ENCODE peak calls at places on chromosomes 12 and 14, in five cellular contexts. Z is lower leg skin, R is prostate gland, W is GM23338, F is keratinocyte. V is an unnamed sample.

GRCh38 chr12:11758838-11759509 is 109.5 kb downstream of the ETV6 start:
- DNase-seq in F (no peak), R (no peak), W (no peak), Z (no peak), V (no peak)

GRCh38 chr12:47980172-47980571 is 16.8 kb downstream of the TMEM106C start:
- DNase-seq in F (no peak), Z (no peak), W (no peak), R (no peak), V (no peak)

GRCh38 chr12:6434205-6435180 is 10.3 kb upstream of the CD27 start:
- DNase-seq in R (no peak), W (no peak), F (no peak), Z (no peak), V (no peak)

GRCh38 chr12:77324763-77325468 is 259.5 kb upstream of the E2F7 start:
- DNase-seq in Z (peak), F (no peak), W (peak), R (peak), V (no peak)

GRCh38 chr14:22802860-22803562 is 12.2 kb downstream of the SLC7A7 start:
- DNase-seq in F (no peak), Z (no peak), R (no peak), W (no peak), V (no peak)

GRCh38 chr14:102954081-102954789 is 31.8 kb downstream of the AMN start:
- DNase-seq in Z (no peak), W (no peak), R (no peak), F (no peak), V (no peak)

GRCh38 chr14:91568626-91569025 is 58.5 kb upstream of the PPP4R3A start:
- DNase-seq in F (no peak), Z (no peak), W (no peak), R (no peak), V (no peak)

GRCh38 chr12:39300799-39301198 is 142.1 kb downstream of the KIF21A start:
- DNase-seq in R (no peak), Z (no peak), W (no peak), F (no peak), V (no peak)

GRCh38 chr12:132315951-132316350 is 13.4 kb downstream of the GALNT9 start:
- DNase-seq in W (no peak), Z (no peak), F (no peak), R (no peak), V (no peak)

GRCh38 chr14:76653875-76654572 is 107.2 kb upstream of the VASH1 start:
- DNase-seq in W (no peak), F (no peak), Z (no peak), R (peak), V (peak)

GRCh38 chr14:73713804-73714655 is at the start of gene PNMA1:
- DNase-seq in Z (peak), F (no peak), W (peak), R (peak), V (no peak)

GRCh38 chr12:114676142-114676741 is 7.7 kb downstream of the TBX3 start:
- DNase-seq in F (no peak), Z (no peak), W (peak), R (no peak), V (no peak)

GRCh38 chr12:110869803-110870202 is 23.0 kb downstream of the CCDC63 start:
- DNase-seq in R (no peak), F (no peak), W (no peak), Z (no peak), V (no peak)

GRCh38 chr12:102634216-102634615 is 153.9 kb upstream of the IGF1 start:
- DNase-seq in F (no peak), R (no peak), W (no peak), Z (no peak), V (no peak)

GRCh38 chr12:9910716-9911421 is 21.3 kb downstream of the CLEC2A start:
- DNase-seq in F (no peak), Z (no peak), R (no peak), W (peak), V (no peak)

GRCh38 chr14:55130194-55130550 is 1.1 kb downstream of the LGALS3 start:
- DNase-seq in F (no peak), Z (peak), W (peak), R (peak), V (peak)

GRCh38 chr14:63543826-63544320 is 696 bp upstream of the PPP2R5E start:
- DNase-seq in Z (no peak), F (no peak), W (peak), R (peak), V (no peak)

GRCh38 chr12:112111931-112112330 is 3.3 kb upstream of the NAA25 start:
- DNase-seq in R (no peak), F (no peak), Z (no peak), W (no peak), V (no peak)

GRCh38 chr14:48937796-48938195 is 648.4 kb downstream of the RPS29 start:
- DNase-seq in R (no peak), F (no peak), Z (no peak), W (no peak), V (no peak)

GRCh38 chr12:6899837-6900519 is 4.6 kb upstream of the LRRC23 start:
- DNase-seq in F (no peak), R (no peak), Z (peak), W (peak), V (no peak)

GRCh38 chr14:68421116-68421515 is 371.8 kb downstream of the ZFP36L1 start:
- DNase-seq in F (no peak), R (no peak), W (no peak), Z (no peak), V (no peak)

GRCh38 chr14:91352101-91352500 is 65.5 kb downstream of the CCDC88C start:
- DNase-seq in F (no peak), W (peak), R (no peak), Z (no peak), V (no peak)

GRCh38 chr12:2016862-2017723 is 12.8 kb upstream of the DCP1B start:
- DNase-seq in F (no peak), Z (no peak), W (no peak), R (no peak), V (no peak)

GRCh38 chr14:50762001-50762930 is 68.7 kb downstream of the NIN start:
- DNase-seq in Z (no peak), F (no peak), R (no peak), W (no peak), V (no peak)

GRCh38 chr14:92489394-92490238 is 24.0 kb upstream of the RIN3 start:
- DNase-seq in R (no peak), Z (no peak), F (no peak), W (no peak), V (no peak)

GRCh38 chr12:62808166-62808879 is 126.6 kb downstream of the PPM1H start:
- DNase-seq in F (no peak), Z (no peak), W (no peak), R (no peak), V (no peak)

GRCh38 chr14:100590726-100591452 is 3.7 kb upstream of the BEGAIN start:
- DNase-seq in R (no peak), F (no peak), W (no peak), Z (no peak), V (no peak)

GRCh38 chr12:1799882-1800645 is 20.3 kb upstream of the LRTM2 start:
- DNase-seq in W (no peak), R (no peak), F (no peak), Z (no peak), V (no peak)

GRCh38 chr14:79965896-79966295 is 245.4 kb downstream of the DIO2 start:
- DNase-seq in Z (no peak), R (no peak), W (no peak), F (no peak), V (no peak)

GRCh38 chr14:58066115-58066514 is 85.9 kb downstream of the ARMH4 start:
- DNase-seq in W (no peak), F (no peak), Z (no peak), R (no peak), V (no peak)

GRCh38 chr12:3683670-3684069 is 69.2 kb downstream of the CRACR2A start:
- DNase-seq in F (no peak), R (no peak), Z (no peak), W (no peak), V (no peak)

GRCh38 chr12:7190268-7191055 is 976 bp downstream of the PEX5 start:
- DNase-seq in W (peak), R (peak), F (no peak), Z (peak), V (no peak)

GRCh38 chr12:68036642-68037041 is 47.4 kb downstream of the IFNG-AS1 start:
- DNase-seq in F (no peak), R (no peak), W (no peak), Z (no peak), V (no peak)

GRCh38 chr12:116171549-116171948 is 105.9 kb downstream of the MED13L start:
- DNase-seq in W (no peak), F (no peak), Z (no peak), R (no peak), V (no peak)

GRCh38 chr12:57332646-57333312 is 81.8 kb upstream of the STAC3 start:
- DNase-seq in F (no peak), W (no peak), Z (no peak), R (no peak), V (no peak)

GRCh38 chr12:95218164-95218851 is 701 bp downstream of the VEZT start:
- DNase-seq in Z (peak), F (no peak), W (no peak), R (no peak), V (no peak)

GRCh38 chr14:22122227-22123187 is 448.9 kb upstream of the OR4E1 start:
- DNase-seq in W (peak), R (no peak), Z (no peak), F (no peak), V (no peak)

GRCh38 chr12:32949815-32950214 is 53.2 kb upstream of the PKP2 start:
- DNase-seq in R (no peak), F (no peak), W (peak), Z (no peak), V (no peak)

GRCh38 chr12:32946504-32947131 is 50.0 kb upstream of the PKP2 start:
- DNase-seq in R (no peak), W (no peak), F (no peak), Z (no peak), V (no peak)

GRCh38 chr12:32944195-32944594 is 47.6 kb upstream of the PKP2 start:
- DNase-seq in F (no peak), W (no peak), Z (no peak), R (no peak), V (no peak)

DNA sequence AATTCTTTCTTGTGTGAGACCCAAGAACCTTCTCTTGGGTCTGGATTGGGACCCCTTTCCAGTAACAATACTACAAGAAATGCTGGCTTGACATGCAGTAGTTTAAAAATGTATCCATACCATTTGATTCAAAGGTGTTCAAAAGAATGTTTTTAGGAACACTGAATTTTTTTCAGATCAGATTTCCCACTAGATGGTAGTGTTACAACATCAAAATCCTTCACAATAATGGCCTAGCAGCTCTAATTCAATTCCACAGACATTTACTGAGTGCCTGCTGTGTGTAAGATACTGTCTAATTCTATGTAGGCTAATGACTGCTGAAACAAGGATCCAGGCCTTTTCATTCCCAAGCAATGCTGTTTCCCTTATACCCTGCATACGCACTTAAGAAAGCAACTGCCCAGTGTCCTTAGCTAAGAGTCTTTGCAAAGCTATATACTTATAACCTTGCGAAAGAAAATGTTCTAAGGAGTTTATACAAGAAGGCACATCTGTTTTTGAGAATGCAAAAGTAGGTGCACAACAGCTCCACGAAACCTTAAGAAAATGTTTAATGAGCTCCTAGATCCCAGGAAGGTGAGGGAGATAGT is 50.7 kb upstream of the PKP2 start:
- DNase-seq in W (peak), Z (no peak), F (no peak), R (no peak), V (peak)
- TF ChIP-seq CTCF in W (peak), Z (no peak), F (no peak), R (peak), V (peak)

GRCh38 chr12:120367924-120368788 is 808 bp downstream of the MSI1 start:
- DNase-seq in W (peak), Z (no peak), R (no peak), F (no peak), V (no peak)
- H3K4me3 ChIP-seq in W (peak), Z (peak), R (peak), F (no peak), V (peak)

GRCh38 chr12:105102673-105103072 is 4.9 kb upstream of the WASHC4 start:
- DNase-seq in R (no peak), F (no peak), Z (no peak), W (no peak), V (no peak)

GRCh38 chr12:105100207-105100985 is 7.1 kb upstream of the WASHC4 start:
- DNase-seq in R (no peak), W (no peak), Z (no peak), F (no peak), V (no peak)

GRCh38 chr12:105104762-105105161 is 2.8 kb upstream of the WASHC4 start:
- DNase-seq in W (no peak), Z (no peak), R (no peak), F (no peak), V (no peak)

GRCh38 chr12:105099355-105099754 is 8.2 kb upstream of the WASHC4 start:
- DNase-seq in W (no peak), F (no peak), Z (no peak), R (no peak), V (no peak)

DNA sequence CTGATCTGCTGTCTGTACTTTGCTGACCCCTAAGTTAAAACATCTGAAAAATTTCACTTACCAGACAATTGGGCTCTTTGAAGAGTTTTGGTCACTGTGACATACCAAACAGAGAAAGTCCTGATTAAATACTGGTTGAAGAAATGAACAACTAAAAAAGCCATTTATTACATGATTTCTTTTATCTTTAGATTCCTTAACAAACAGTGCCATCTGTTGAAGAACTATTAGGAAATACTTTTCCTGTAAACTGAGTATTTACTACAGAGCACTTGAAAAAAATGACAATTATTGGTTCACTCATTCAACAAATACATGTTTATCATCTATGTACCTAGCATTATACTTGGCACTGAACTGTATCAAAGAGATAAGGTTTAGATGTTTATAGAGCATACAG is 6.5 kb upstream of the WASHC4 start:
- DNase-seq in R (no peak), W (no peak), Z (no peak), F (no peak), V (no peak)
- TF ChIP-seq CTCF in R (no peak), W (no peak), Z (no peak), F (no peak), V (peak)

GRCh38 chr14:26596722-26597030 is 1.2 kb downstream of the NOVA1 start:
- DNase-seq in Z (no peak), W (no peak), R (no peak), F (no peak), V (no peak)
- H3K4me3 ChIP-seq in Z (peak), W (peak), R (peak), F (no peak), V (peak)

GRCh38 chr14:64760146-64760755 is 56.0 kb downstream of the PLEKHG3 start:
- DNase-seq in W (peak), Z (no peak), R (no peak), F (no peak), V (no peak)
- TF ChIP-seq CTCF in W (peak), Z (no peak), R (peak), F (no peak), V (peak)

GRCh38 chr12:85865905-85866304 is 8.2 kb upstream of the NTS start:
- DNase-seq in R (no peak), Z (no peak), F (no peak), W (no peak), V (no peak)

GRCh38 chr12:85872497-85873091 is 1.5 kb upstream of the NTS start:
- DNase-seq in W (peak), R (no peak), F (peak), Z (no peak), V (peak)

DNA sequence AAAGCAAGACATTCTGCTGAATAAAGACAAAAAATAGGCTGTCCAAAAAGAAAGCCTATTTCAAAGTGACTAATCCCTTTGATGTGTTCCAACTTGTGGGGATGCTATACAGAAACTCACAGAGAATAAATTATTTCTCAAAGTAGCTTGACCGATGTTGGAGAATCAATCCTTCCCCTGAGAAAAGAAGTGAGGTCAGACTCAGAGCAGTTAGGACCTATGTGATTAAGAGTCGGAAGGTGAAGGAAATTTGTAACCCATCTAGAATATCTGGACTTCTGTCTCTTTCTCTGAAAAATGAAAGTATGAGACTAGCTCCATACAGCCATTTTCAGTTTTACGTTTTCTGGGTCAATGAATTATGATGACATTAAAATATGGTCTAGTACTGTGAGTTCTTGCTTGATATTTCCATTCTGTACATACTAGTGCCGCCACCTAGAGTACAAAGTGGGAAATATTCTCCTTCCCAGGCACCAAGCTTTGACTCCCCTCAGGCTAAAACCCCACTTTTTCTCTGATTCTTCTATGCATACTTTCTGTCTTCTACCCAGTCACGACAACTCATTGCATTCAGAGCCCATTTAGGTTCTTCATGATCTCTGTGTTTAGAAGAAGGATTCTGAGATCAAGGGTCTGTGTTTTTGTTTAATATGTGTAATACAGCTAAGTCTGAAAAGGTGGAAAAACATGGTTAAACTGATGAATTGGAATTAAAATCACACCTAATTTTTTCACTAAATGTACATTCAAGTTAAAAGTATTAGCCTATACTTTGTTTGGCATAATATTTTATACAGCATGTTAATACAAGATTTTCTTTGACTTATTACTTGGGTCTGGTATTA is 6.9 kb upstream of the NTS start:
- DNase-seq in F (peak), W (peak), R (peak), Z (no peak), V (peak)
- H3K4me3 ChIP-seq in F (peak), W (no peak), R (no peak), Z (no peak), V (no peak)

V was measured in LNCaP clone FGC.